ENCODE peak calls at places on chromosomes 13 and 19, in eight cellular contexts. P, Q, D, J, U, E, C and W are unnamed samples.

GRCh38 chr19:8498295-8498694 is 4.1 kb downstream of the PRAM1 start:
- DNase-seq in P (no peak), Q (no peak), D (no peak), J (no peak), U (no peak), E (no peak), C (no peak), W (no peak)

GRCh38 chr19:30882411-30883005 is 466.7 kb downstream of the TSHZ3 start:
- DNase-seq in P (no peak), Q (no peak), D (no peak), J (no peak), U (no peak), E (no peak), C (no peak), W (no peak)

GRCh38 chr13:97238432-97238831 is 16.3 kb downstream of the MBNL2 start:
- DNase-seq in P (no peak), Q (no peak), D (no peak), J (no peak), U (no peak), E (no peak), C (no peak), W (no peak)

GRCh38 chr13:80336335-80336734 is 4.6 kb downstream of the SPRY2 start:
- DNase-seq in P (no peak), Q (no peak), D (no peak), J (no peak), U (no peak), E (no peak), C (no peak), W (no peak)

GRCh38 chr19:15264061-15264932 is 32.0 kb upstream of the EPHX3 start:
- DNase-seq in P (peak; percentile 51), Q (peak; percentile 76), D (peak; percentile 85), J (no peak), U (peak; percentile 79), E (peak; percentile 72), C (peak; percentile 80), W (peak; percentile 78)

GRCh38 chr19:52188822-52189744 is 769 bp upstream of the PPP2R1A start:
- DNase-seq in P (no peak), Q (peak; percentile 47), D (no peak), J (peak; percentile 90), U (no peak), E (peak; percentile 78), C (no peak), W (no peak)

GRCh38 chr13:43326100-43326499 is 302.7 kb downstream of the DNAJC15 start:
- DNase-seq in P (no peak), Q (no peak), D (no peak), J (no peak), U (no peak), E (no peak), C (no peak), W (no peak)

GRCh38 chr19:18776736-18777135 is 14.4 kb downstream of the COMP start:
- DNase-seq in P (no peak), Q (no peak), D (no peak), J (no peak), U (no peak), E (no peak), C (no peak), W (no peak)

GRCh38 chr13:44188257-44188656 is 185.4 kb upstream of the SERP2 start:
- DNase-seq in P (no peak), Q (no peak), D (no peak), J (no peak), U (no peak), E (no peak), C (no peak), W (no peak)

GRCh38 chr13:83350569-83350968 is 531.7 kb downstream of the SLITRK1 start:
- DNase-seq in P (no peak), Q (no peak), D (no peak), J (no peak), U (no peak), E (no peak), C (no peak), W (no peak)

GRCh38 chr19:48355555-48355954 is 8.2 kb downstream of the TMEM143 start:
- DNase-seq in P (no peak), Q (no peak), D (no peak), J (no peak), U (no peak), E (no peak), C (no peak), W (no peak)

GRCh38 chr13:39259371-39259770 is 221.1 kb downstream of the NHLRC3 start:
- DNase-seq in P (no peak), Q (no peak), D (no peak), J (no peak), U (no peak), E (no peak), C (no peak), W (no peak)

GRCh38 chr13:30718661-30719520 is 16.5 kb upstream of the ALOX5AP start:
- DNase-seq in P (no peak), Q (no peak), D (no peak), J (no peak), U (no peak), E (no peak), C (no peak), W (no peak)

GRCh38 chr13:47545630-47546029 is 455.4 kb downstream of the SUCLA2 start:
- DNase-seq in P (no peak), Q (no peak), D (no peak), J (no peak), U (no peak), E (no peak), C (no peak), W (no peak)

GRCh38 chr13:24135674-24136300 is 24.7 kb upstream of the SPATA13 start:
- DNase-seq in P (no peak), Q (no peak), D (no peak), J (no peak), U (no peak), E (no peak), C (no peak), W (no peak)

GRCh38 chr13:64551755-64552154 is 2678.4 kb downstream of the PCDH9 start:
- DNase-seq in P (no peak), Q (no peak), D (no peak), J (no peak), U (no peak), E (no peak), C (no peak), W (no peak)

GRCh38 chr13:45851171-45851889 is at the start of gene SIAH3:
- DNase-seq in P (peak; percentile 24), Q (peak; percentile 9), D (no peak), J (no peak), U (no peak), E (no peak), C (no peak), W (no peak)

GRCh38 chr13:61414686-61415664 is 674 bp downstream of the PCDH20 start:
- DNase-seq in P (peak; percentile 4), Q (no peak), D (peak; percentile 22), J (peak; percentile 64), U (no peak), E (peak; percentile 75), C (peak; percentile 65), W (no peak)

GRCh38 chr19:7597689-7598088 is 2.0 kb downstream of the CAMSAP3 start:
- DNase-seq in P (no peak), Q (no peak), D (no peak), J (no peak), U (no peak), E (peak; percentile 28), C (peak; percentile 40), W (no peak)

GRCh38 chr19:33437351-33438015 is 64.0 kb downstream of the CEBPG start:
- DNase-seq in P (no peak), Q (no peak), D (no peak), J (no peak), U (no peak), E (no peak), C (no peak), W (no peak)

GRCh38 chr13:84542348-84542747 is 660.1 kb upstream of the SLITRK1 start:
- DNase-seq in P (no peak), Q (no peak), D (no peak), J (no peak), U (no peak), E (no peak), C (no peak), W (no peak)

GRCh38 chr19:21264416-21264815 is 64.8 kb downstream of the ZNF708 start:
- DNase-seq in P (no peak), Q (no peak), D (no peak), J (no peak), U (no peak), E (no peak), C (no peak), W (no peak)

GRCh38 chr19:13102666-13103584 is at the start of gene LYL1:
- DNase-seq in P (peak; percentile 98), Q (peak; percentile 43), D (no peak), J (no peak), U (peak; percentile 84), E (peak; percentile 91), C (peak; percentile 86), W (no peak)
- TF ChIP-seq POLR2A in P (peak; percentile 92), Q (peak; percentile 33), D (peak; percentile 44), J (no peak), U (no peak), E (peak; percentile 18), C (no peak), W (no peak)

GRCh38 chr13:37175996-37176395 is 70.5 kb upstream of the CSNK1A1L start:
- DNase-seq in P (peak; percentile 89), Q (peak; percentile 40), D (no peak), J (no peak), U (no peak), E (no peak), C (no peak), W (no peak)

DNA sequence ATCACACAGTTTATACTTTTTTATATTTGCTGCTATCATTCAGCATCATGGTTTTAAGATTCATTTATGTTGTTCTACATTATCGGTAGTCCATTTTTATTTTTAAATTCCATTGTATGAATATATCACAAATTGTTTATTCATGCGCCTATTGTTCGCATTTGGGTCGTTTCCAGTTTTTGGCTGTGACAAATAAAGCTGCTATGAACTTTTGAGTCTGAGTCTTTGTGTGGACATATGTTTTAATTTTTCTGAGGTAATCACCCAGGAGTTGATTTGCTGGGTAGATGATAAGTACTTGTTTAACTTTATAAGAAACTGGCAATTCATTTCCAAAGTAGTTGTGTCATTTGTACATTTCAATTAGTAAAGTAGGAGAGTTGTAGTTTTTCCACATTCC is 74.2 kb upstream of the CSNK1A1L start:
- DNase-seq in P (peak; percentile 17), Q (no peak), D (no peak), J (no peak), U (no peak), E (no peak), C (no peak), W (no peak)
- TF ChIP-seq POLR2A in P (no peak), Q (no peak), D (no peak), J (no peak), U (no peak), E (no peak), C (no peak), W (no peak)

DNA sequence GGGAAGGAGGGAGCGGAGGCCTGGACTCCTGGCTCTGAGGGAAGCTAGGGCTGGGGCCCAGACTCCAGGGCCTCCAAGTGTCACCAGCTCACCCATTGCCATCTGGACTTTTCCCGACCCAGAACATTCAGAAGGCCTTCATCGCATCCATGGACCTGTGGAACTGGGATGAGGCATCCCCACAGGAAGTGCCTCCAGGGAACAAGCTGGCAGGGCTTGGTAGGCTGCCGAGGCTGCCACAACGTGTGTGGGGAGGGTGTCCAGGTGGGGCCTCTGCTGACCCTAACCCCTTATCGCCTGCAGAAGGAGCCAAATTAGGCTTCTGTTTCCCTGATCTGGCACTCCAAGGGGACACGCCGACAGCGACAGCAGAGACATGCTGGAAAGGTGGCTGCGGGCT is 767 bp downstream of the ETV2 start:
- DNase-seq in P (no peak), Q (no peak), D (no peak), J (no peak), U (no peak), E (no peak), C (no peak), W (no peak)
- TF ChIP-seq POLR2A in P (no peak), Q (no peak), D (no peak), J (no peak), U (no peak), E (no peak), C (no peak), W (no peak)

GRCh38 chr19:43464089-43464775 is 1.2 kb downstream of the LYPD3 start:
- DNase-seq in P (no peak), Q (peak; percentile 84), D (peak; percentile 66), J (peak; percentile 90), U (peak; percentile 89), E (peak; percentile 76), C (peak; percentile 74), W (peak; percentile 77)
- TF ChIP-seq POLR2A in P (no peak), Q (peak; percentile 8), D (no peak), J (no peak), U (no peak), E (no peak), C (no peak), W (no peak)